ENCODE peak calls at places on chromosomes 1 and 21, in four cellular contexts. Y, R, C and T are unnamed samples.

GRCh38 chr1:9861371-9861770 is 37.6 kb upstream of the CLSTN1 start:
- DNase-seq in Y (no peak), C (no peak), R (no peak), T (no peak)

GRCh38 chr21:35819134-35819533 is 241.2 kb downstream of the SETD4 start:
- DNase-seq in Y (no peak), C (no peak), R (no peak), T (no peak)

GRCh38 chr1:235601087-235601486 is 48.5 kb downstream of the GNG4 start:
- DNase-seq in R (no peak), Y (no peak), C (no peak), T (peak)

GRCh38 chr1:52530563-52531144 is 22.2 kb downstream of the TUT4 start:
- DNase-seq in R (no peak), Y (no peak), C (no peak), T (no peak)

GRCh38 chr1:206524739-206525364 is 17.5 kb downstream of the RASSF5 start:
- DNase-seq in Y (no peak), R (peak), C (peak), T (no peak)

GRCh38 chr1:160131803-160132565 is 16.4 kb downstream of the ATP1A2 start:
- DNase-seq in R (peak), C (no peak), Y (no peak), T (peak)

GRCh38 chr1:41108696-41109284 is 87.3 kb upstream of the SLFNL1 start:
- DNase-seq in Y (no peak), C (no peak), R (no peak), T (no peak)

GRCh38 chr1:105636052-105636451 is 1420.4 kb upstream of the PRMT6 start:
- DNase-seq in Y (no peak), C (no peak), R (no peak), T (no peak)

GRCh38 chr1:232891656-232892317 is 58.6 kb upstream of the NTPCR start:
- DNase-seq in R (no peak), C (no peak), Y (no peak), T (no peak)

GRCh38 chr1:30704271-30704670 is 19.1 kb downstream of the MATN1 start:
- DNase-seq in C (peak), Y (no peak), R (no peak), T (peak)

GRCh38 chr1:241357366-241358305 is 631 bp upstream of the RGS7 start:
- DNase-seq in C (no peak), R (no peak), Y (no peak), T (no peak)

GRCh38 chr1:247407180-247407616 is 8.8 kb upstream of the NLRP3 start:
- DNase-seq in C (no peak), R (peak), Y (no peak), T (no peak)

GRCh38 chr1:209875510-209875909 is 47.7 kb downstream of the UTP25 start:
- DNase-seq in C (no peak), R (no peak), Y (no peak), T (peak)

GRCh38 chr1:36301220-36301619 is 4.9 kb upstream of the SH3D21 start:
- DNase-seq in Y (no peak), R (no peak), C (no peak), T (no peak)

GRCh38 chr1:236103646-236104218 is 38.6 kb upstream of the GPR137B start:
- DNase-seq in Y (peak), R (peak), C (no peak), T (peak)

GRCh38 chr1:203593723-203594122 is 32.9 kb upstream of the ATP2B4 start:
- DNase-seq in R (peak), C (no peak), Y (no peak), T (no peak)

GRCh38 chr1:111948209-111949131 is 41.0 kb downstream of the KCND3 start:
- DNase-seq in C (no peak), Y (peak), R (peak), T (peak)

GRCh38 chr1:152109231-152109997 is 5.8 kb downstream of the TCHH start:
- DNase-seq in C (no peak), Y (no peak), R (no peak), T (no peak)

GRCh38 chr1:119516680-119517079 is 9.7 kb downstream of the HSD3B1 start:
- DNase-seq in R (no peak), C (no peak), Y (no peak), T (no peak)

GRCh38 chr1:192530254-192530653 is 45.3 kb upstream of the RGS1 start:
- DNase-seq in R (no peak), Y (no peak), C (no peak), T (no peak)

GRCh38 chr1:206909167-206909882 is 12.1 kb downstream of the IL24 start:
- DNase-seq in R (peak), Y (peak), C (peak), T (peak)

GRCh38 chr1:888297-888696 is 35.4 kb upstream of the SAMD11 start:
- DNase-seq in R (no peak), C (no peak), Y (no peak), T (no peak)

GRCh38 chr1:109618614-109619404 is 607 bp downstream of the GNAT2 start:
- DNase-seq in Y (no peak), R (no peak), C (no peak), T (no peak)

GRCh38 chr1:197738927-197739326 is 36.4 kb downstream of the DENND1B start:
- DNase-seq in R (no peak), C (no peak), Y (no peak), T (no peak)

GRCh38 chr1:40898434-40898900 is 36.3 kb upstream of the CITED4 start:
- DNase-seq in R (peak), Y (peak), C (no peak), T (peak)

GRCh38 chr1:233327938-233328660 is 575 bp downstream of the MAP3K21 start:
- DNase-seq in R (peak), Y (peak), C (peak), T (peak)

GRCh38 chr1:207221934-207222351 is 99.5 kb upstream of the CD55 start:
- DNase-seq in Y (no peak), C (no peak), R (no peak), T (no peak)

GRCh38 chr1:193794239-193794638 is 607.8 kb upstream of the B3GALT2 start:
- DNase-seq in Y (no peak), C (no peak), R (no peak), T (no peak)

GRCh38 chr1:60280764-60281278 is 207.3 kb upstream of the C1orf87 start:
- DNase-seq in C (no peak), R (no peak), Y (no peak), T (no peak)

GRCh38 chr1:30740952-30741894 is 16.4 kb downstream of the LAPTM5 start:
- DNase-seq in C (no peak), Y (no peak), R (no peak), T (no peak)

GRCh38 chr1:41474490-41475271 is 9.8 kb downstream of the EDN2 start:
- DNase-seq in C (peak), Y (peak), R (peak), T (peak)

GRCh38 chr1:27364696-27365371 is 1.9 kb downstream of the MAP3K6 start:
- DNase-seq in R (no peak), Y (no peak), C (no peak), T (no peak)

GRCh38 chr1:27367160-27367650 is 444 bp upstream of the MAP3K6 start:
- DNase-seq in R (no peak), C (no peak), Y (no peak), T (no peak)

GRCh38 chr1:27366411-27367159 is at the start of gene MAP3K6:
- DNase-seq in Y (peak), R (peak), C (peak), T (peak)

GRCh38 chr1:27365372-27366112 is 1.2 kb downstream of the MAP3K6 start:
- DNase-seq in C (peak), R (peak), Y (peak), T (peak)

GRCh38 chr1:27366113-27366410 is 699 bp downstream of the MAP3K6 start:
- DNase-seq in Y (peak), R (peak), C (peak), T (peak)
- TF ChIP-seq POLR2A in Y (peak), R (no peak), C (no peak), T (peak)

GRCh38 chr1:243312962-243313634 is 57.3 kb downstream of the SDCCAG8 start:
- DNase-seq in R (no peak), Y (no peak), C (no peak), T (peak)
- H3K27ac ChIP-seq in R (no peak), Y (no peak), C (no peak), T (peak)

GRCh38 chr1:113978863-113979702 is at the start of gene OLFML3:
- DNase-seq in Y (peak), R (peak), C (peak), T (peak)
- TF ChIP-seq POLR2A in Y (no peak), R (no peak), C (no peak), T (no peak)

GRCh38 chr1:228365321-228366061 is 41.1 kb downstream of the TRIM11 start:
- DNase-seq in Y (no peak), C (no peak), R (no peak), T (no peak)
- H3K27ac ChIP-seq in Y (no peak), C (no peak), R (no peak), T (no peak)

GRCh38 chr1:51517361-51518032 is 1.6 kb downstream of the EPS15 start:
- DNase-seq in C (no peak), Y (peak), R (no peak), T (peak)

GRCh38 chr1:51519857-51520699 is 1.0 kb upstream of the EPS15 start:
- DNase-seq in Y (no peak), C (no peak), R (no peak), T (no peak)

GRCh38 chr1:51518033-51518729 is 885 bp downstream of the EPS15 start:
- DNase-seq in C (peak), Y (peak), R (peak), T (peak)

GRCh38 chr1:51519048-51519856 is at the start of gene EPS15:
- DNase-seq in R (peak), C (peak), Y (peak), T (peak)

DNA sequence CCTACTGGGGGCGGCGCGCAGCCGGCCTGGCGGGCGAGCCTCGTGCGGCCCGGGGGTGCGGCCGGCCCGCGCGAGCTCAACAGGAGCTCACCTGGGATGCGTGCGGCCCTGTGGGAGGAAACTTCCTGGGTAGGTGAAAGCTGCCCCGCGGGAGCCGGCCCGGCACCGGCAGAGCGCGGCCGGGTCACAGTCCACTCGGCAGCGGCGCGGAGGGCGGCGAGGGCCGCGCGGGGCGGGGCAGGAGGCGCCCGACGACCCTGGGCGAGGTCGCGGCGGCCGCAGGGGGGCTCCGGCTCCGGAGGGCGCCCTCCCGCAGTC is 377 bp downstream of the EPS15 start:
- DNase-seq in R (peak), C (peak), Y (peak), T (peak)
- TF ChIP-seq POLR2A in R (no peak), C (no peak), Y (no peak), T (no peak)

GRCh38 chr21:33394260-33394659 is 9.0 kb upstream of the IFNGR2 start:
- DNase-seq in Y (no peak), C (no peak), R (no peak), T (no peak)
- H3K27ac ChIP-seq in Y (no peak), C (no peak), R (no peak), T (no peak)

DNA sequence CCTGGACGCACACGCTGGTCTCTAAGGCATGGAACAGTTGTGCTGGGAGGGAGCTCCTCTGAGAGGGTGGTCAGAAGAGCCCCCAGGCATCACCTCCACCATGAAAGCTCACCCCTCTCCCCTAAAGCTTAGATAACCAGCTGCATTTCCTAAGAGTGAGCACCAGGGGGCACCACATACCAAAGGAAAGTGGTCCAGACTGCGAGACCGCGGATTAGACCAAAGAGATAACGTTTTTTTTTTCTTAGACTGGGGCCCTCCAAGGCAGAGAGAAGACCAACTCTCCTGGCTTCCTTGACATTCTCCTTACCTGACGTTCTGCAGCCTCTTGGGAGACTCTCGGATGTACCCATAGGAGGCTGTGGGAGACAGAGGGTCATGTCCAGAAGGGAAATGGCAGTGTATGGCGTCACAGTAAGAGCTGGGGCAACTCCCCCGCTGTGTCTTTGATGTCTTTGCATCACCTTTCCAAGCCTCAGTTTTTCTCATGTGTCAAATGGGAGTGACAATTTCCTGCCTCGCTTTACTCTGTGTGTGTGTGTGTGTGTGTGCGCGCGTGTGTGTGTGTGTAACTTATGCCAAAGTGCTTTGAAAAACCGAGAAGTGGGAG is 12.3 kb upstream of the IFNLR1 start:
- DNase-seq in Y (peak), R (peak), C (peak), T (peak)
- TF ChIP-seq POLR2A in Y (no peak), R (no peak), C (no peak), T (no peak)

DNA sequence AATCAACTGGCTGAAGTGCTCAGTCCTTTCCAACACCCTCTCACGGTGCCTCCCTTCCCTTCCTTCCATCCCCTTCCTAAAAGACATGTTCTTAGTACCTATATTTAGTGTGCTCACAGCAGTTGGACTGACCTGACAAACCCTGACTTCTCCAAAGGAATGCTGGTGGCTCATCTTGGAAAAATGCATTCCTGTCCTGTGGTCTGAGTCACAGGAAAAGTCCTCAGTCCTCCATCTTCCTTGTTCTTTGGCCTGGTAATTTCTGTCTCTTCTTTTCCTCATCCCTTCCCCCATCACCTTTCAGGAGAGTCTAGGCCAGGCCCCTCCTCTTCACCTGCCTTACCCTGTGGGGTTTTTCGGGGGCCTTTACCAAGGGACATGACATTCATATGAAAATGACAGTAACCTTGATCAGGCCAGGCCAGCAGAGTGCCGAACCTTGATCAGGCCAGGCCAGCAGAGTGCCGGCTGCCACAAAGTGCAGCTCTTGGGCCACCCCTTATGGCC is 7.2 kb downstream of the ATP1B1 start:
- DNase-seq in Y (no peak), R (no peak), C (no peak), T (no peak)
- H3K27ac ChIP-seq in Y (no peak), R (peak), C (no peak), T (peak)